ENCODE peak calls at places on chromosomes 13 and 19, in eight cellular contexts. R is stimulated activated CD8-positive, alpha-beta memory T cell treated with anti-CD3 and anti-CD28 coated beads, Interleukin-4, amount 100 ng/mL, for 24 hours; J is ACHN; S is A549; D is H54; U is T-helper 2 cell; T is HFF-Myc; C is NCI-H2171. F is an unnamed sample.

GRCh38 chr19:13881231-13881691 is 4.3 kb downstream of the NANOS3 start:
- DNase-seq in J (no peak), T (no peak), S (no peak), U (no peak), C (no peak), D (no peak), R (no peak), F (no peak)

GRCh38 chr13:24270639-24271131 is 38.7 kb upstream of the C1QTNF9 start:
- DNase-seq in R (no peak), U (peak; percentile 28), S (no peak), C (no peak), D (peak; percentile 44), T (no peak), J (peak; percentile 47), F (peak; percentile 63)

GRCh38 chr13:98228661-98229349 is 51.7 kb upstream of the RNF113B start:
- DNase-seq in U (no peak), D (no peak), R (no peak), S (no peak), C (no peak), T (no peak), J (no peak), F (no peak)

GRCh38 chr19:17490411-17490810 is 20.1 kb downstream of the SLC27A1 start:
- DNase-seq in J (no peak), D (no peak), U (no peak), S (no peak), T (no peak), C (no peak), R (no peak), F (no peak)

GRCh38 chr19:3310280-3310679 is 56.1 kb upstream of the NFIC start:
- DNase-seq in R (no peak), S (no peak), T (no peak), U (no peak), C (no peak), J (no peak), D (no peak), F (no peak)

GRCh38 chr19:13588953-13589833 is 82.9 kb upstream of the CACNA1A start:
- DNase-seq in C (peak; percentile 47), U (peak; percentile 72), T (no peak), D (peak; percentile 72), R (peak; percentile 72), S (peak; percentile 40), J (peak; percentile 56), F (peak; percentile 77)

GRCh38 chr13:113981201-113981605 is 7.3 kb upstream of the C13orf46 start:
- DNase-seq in T (no peak), C (peak; percentile 69), R (no peak), D (peak; percentile 84), J (peak; percentile 61), U (no peak), S (peak; percentile 9), F (peak; percentile 60)

GRCh38 chr19:33176670-33177416 is 17.3 kb upstream of the LRP3 start:
- DNase-seq in S (peak; percentile 100), D (peak; percentile 99), J (peak; percentile 97), U (peak; percentile 74), T (peak; percentile 94), R (peak; percentile 98), C (peak; percentile 95), F (peak; percentile 95)

GRCh38 chr19:17893766-17894165 is 22.0 kb downstream of the SLC5A5 start:
- DNase-seq in U (no peak), C (no peak), D (no peak), S (no peak), T (no peak), J (no peak), R (no peak), F (no peak)

GRCh38 chr19:14369399-14370168 is 11.7 kb upstream of the ADGRE5 start:
- DNase-seq in S (no peak), T (no peak), R (peak; percentile 80), J (no peak), C (no peak), D (no peak), U (peak; percentile 61), F (no peak)

GRCh38 chr19:50492303-50493052 is 15.8 kb upstream of the GARIN5A start:
- DNase-seq in C (no peak), R (no peak), J (no peak), T (no peak), U (no peak), D (no peak), S (no peak), F (peak; percentile 43)

GRCh38 chr13:44188257-44188656 is 185.4 kb upstream of the SERP2 start:
- DNase-seq in C (no peak), S (peak; percentile 26), D (peak; percentile 36), T (no peak), R (no peak), U (no peak), J (peak; percentile 42), F (no peak)

GRCh38 chr19:58154287-58154678 is 3.7 kb upstream of the ZNF329 start:
- DNase-seq in J (no peak), C (no peak), D (no peak), U (no peak), R (no peak), T (no peak), S (no peak), F (peak; percentile 57)

GRCh38 chr19:6241680-6242079 is 38.1 kb downstream of the MLLT1 start:
- DNase-seq in S (no peak), T (no peak), D (no peak), R (no peak), U (no peak), J (no peak), C (peak; percentile 84), F (peak; percentile 58)

GRCh38 chr13:35699805-35700204 is 223.3 kb upstream of the MAB21L1 start:
- DNase-seq in J (no peak), R (no peak), S (no peak), D (no peak), C (no peak), T (peak; percentile 96), U (no peak), F (no peak)

GRCh38 chr19:41442473-41443360 is at the start of gene ERICH4:
- DNase-seq in S (no peak), T (no peak), J (no peak), U (no peak), C (no peak), R (no peak), D (no peak), F (no peak)

GRCh38 chr13:110232756-110233155 is 74.2 kb downstream of the COL4A1 start:
- DNase-seq in J (no peak), C (no peak), T (peak; percentile 42), S (no peak), D (no peak), R (no peak), U (no peak), F (peak; percentile 58)

GRCh38 chr19:35669566-35669965 is 3.2 kb downstream of the UPK1A start:
- DNase-seq in D (no peak), T (no peak), S (no peak), C (no peak), R (no peak), J (no peak), U (no peak), F (no peak)

GRCh38 chr13:26929971-26930730 is 169.6 kb upstream of the GPR12 start:
- DNase-seq in T (peak; percentile 37), D (peak; percentile 45), S (peak; percentile 58), C (peak; percentile 24), J (peak; percentile 59), U (peak; percentile 56), R (peak; percentile 57), F (peak; percentile 56)

GRCh38 chr13:49098198-49098597 is 121.9 kb upstream of the MLNR start:
- DNase-seq in R (no peak), U (no peak), S (no peak), J (peak; percentile 46), D (no peak), C (no peak), T (peak; percentile 83), F (no peak)

GRCh38 chr19:46571495-46571894 is 29.6 kb upstream of the CALM3 start:
- DNase-seq in J (peak; percentile 56), T (no peak), U (no peak), R (no peak), C (peak; percentile 54), S (peak; percentile 79), D (peak; percentile 15), F (no peak)

GRCh38 chr13:40479196-40479845 is 187.1 kb downstream of the FOXO1 start:
- DNase-seq in D (no peak), S (no peak), R (no peak), T (no peak), J (no peak), C (no peak), U (no peak), F (no peak)

GRCh38 chr19:3149526-3150505 is 14.0 kb downstream of the GNA15 start:
- DNase-seq in S (no peak), R (no peak), D (no peak), C (no peak), T (no peak), U (no peak), J (no peak), F (no peak)

GRCh38 chr13:98157609-98158008 is 14.7 kb downstream of the FARP1 start:
- DNase-seq in S (no peak), U (no peak), C (no peak), D (no peak), R (no peak), J (no peak), T (no peak), F (no peak)

GRCh38 chr19:35340431-35340830 is 7.3 kb upstream of the FFAR1 start:
- DNase-seq in C (no peak), T (no peak), D (no peak), S (no peak), J (no peak), R (no peak), U (no peak), F (no peak)

GRCh38 chr13:97544041-97544765 is 110.2 kb downstream of the RAP2A start:
- DNase-seq in J (no peak), S (no peak), T (no peak), D (no peak), C (no peak), U (no peak), R (no peak), F (no peak)

GRCh38 chr13:112136095-112136494 is 69.1 kb downstream of the SOX1 start:
- DNase-seq in T (no peak), R (no peak), S (no peak), U (no peak), J (no peak), C (no peak), D (no peak), F (no peak)

GRCh38 chr19:39413269-39413902 is 917 bp downstream of the PLEKHG2 start:
- DNase-seq in J (no peak), R (no peak), C (peak; percentile 73), T (no peak), D (no peak), S (peak; percentile 74), U (no peak), F (peak; percentile 87)

GRCh38 chr19:32324631-32325215 is 20.7 kb upstream of the ZNF507 start:
- DNase-seq in C (no peak), R (no peak), T (no peak), J (no peak), S (no peak), D (no peak), U (no peak), F (no peak)

GRCh38 chr13:32881074-32881791 is 135.0 kb upstream of the KL start:
- DNase-seq in J (no peak), R (no peak), C (no peak), S (no peak), T (no peak), U (no peak), D (no peak), F (no peak)

GRCh38 chr13:99926014-99926731 is 45.4 kb downstream of the ZIC5 start:
- DNase-seq in T (no peak), D (peak; percentile 84), S (peak; percentile 24), C (peak; percentile 76), U (no peak), J (peak; percentile 15), R (no peak), F (no peak)

GRCh38 chr19:29942404-29943261 is 594 bp downstream of the URI1 start:
- DNase-seq in D (peak; percentile 74), T (no peak), C (peak; percentile 74), R (peak; percentile 56), S (peak; percentile 67), U (peak; percentile 60), J (peak; percentile 48), F (peak; percentile 79)

GRCh38 chr19:36182612-36183454 is 30.6 kb upstream of the COX7A1 start:
- DNase-seq in T (no peak), R (no peak), C (no peak), S (no peak), J (no peak), U (no peak), D (no peak), F (no peak)

F was measured in psoas muscle.